ENCODE peak calls at places on chromosomes 7 and 10, in four cellular contexts. R is uterus, L is transverse colon, A is HCT116. D is an unnamed sample.

GRCh38 chr10:43706166-43706565 is 57.5 kb upstream of the ZNF32 start:
- DNase-seq in R (no peak), L (no peak), A (no peak), D (no peak)

GRCh38 chr10:116721991-116722392 is 20.4 kb downstream of the HSPA12A start:
- DNase-seq in L (no peak), R (no peak), A (no peak), D (no peak)

GRCh38 chr10:13717936-13718772 is 131.4 kb downstream of the PRPF18 start:
- DNase-seq in R (peak), A (no peak), L (peak), D (peak)

GRCh38 chr10:14875941-14876340 is 2.7 kb upstream of the SUV39H2 start:
- DNase-seq in R (no peak), L (no peak), A (no peak), D (no peak)

GRCh38 chr7:37332218-37333016 is 116.2 kb downstream of the ELMO1 start:
- DNase-seq in R (no peak), L (no peak), A (no peak), D (no peak)

GRCh38 chr10:120732643-120733313 is 118.4 kb upstream of the WDR11 start:
- DNase-seq in R (no peak), A (no peak), L (no peak), D (peak)

GRCh38 chr10:103416436-103417147 is 20.2 kb downstream of the PDCD11 start:
- DNase-seq in A (peak), L (peak), R (peak), D (no peak)

GRCh38 chr10:110413903-110414562 is 83.7 kb upstream of the DUSP5 start:
- DNase-seq in A (no peak), L (no peak), R (no peak), D (no peak)

GRCh38 chr10:68543004-68543918 is 15.9 kb upstream of the SLC25A16 start:
- DNase-seq in A (peak), L (no peak), R (no peak), D (peak)

GRCh38 chr10:122034149-122034756 is 45.3 kb downstream of the TACC2 start:
- DNase-seq in R (no peak), L (peak), A (no peak), D (no peak)

GRCh38 chr10:67033878-67034277 is 108.0 kb downstream of the LRRTM3 start:
- DNase-seq in L (no peak), R (no peak), A (no peak), D (no peak)

GRCh38 chr7:96202102-96202501 is 119.8 kb downstream of the SLC25A13 start:
- DNase-seq in A (no peak), L (no peak), R (no peak), D (no peak)

GRCh38 chr7:79293655-79294142 is 159.8 kb downstream of the MAGI2 start:
- DNase-seq in L (peak), A (no peak), R (no peak), D (peak)

GRCh38 chr10:104317195-104318095 is 20.8 kb downstream of the ITPRIP start:
- DNase-seq in L (no peak), A (no peak), R (peak), D (no peak)

GRCh38 chr10:123139165-123139520 is 3.4 kb downstream of the HMX3 start:
- DNase-seq in A (no peak), R (no peak), L (no peak), D (no peak)

GRCh38 chr10:10149899-10150298 is 867.8 kb upstream of the CELF2 start:
- DNase-seq in R (no peak), L (no peak), A (no peak), D (no peak)

GRCh38 chr10:117734626-117735405 is 192.3 kb downstream of the EMX2 start:
- DNase-seq in L (no peak), R (no peak), A (no peak), D (no peak)

GRCh38 chr7:17027143-17027802 is 145.5 kb upstream of the AGR3 start:
- DNase-seq in A (no peak), L (no peak), R (no peak), D (no peak)

GRCh38 chr10:3820255-3820654 is 35.2 kb upstream of the KLF6 start:
- DNase-seq in A (no peak), R (no peak), L (no peak), D (no peak)

GRCh38 chr7:112254166-112254565 is 47.7 kb downstream of the ZNF277 start:
- DNase-seq in L (no peak), A (no peak), R (no peak), D (peak)

GRCh38 chr7:148156248-148156647 is 434.3 kb upstream of the C7orf33 start:
- DNase-seq in R (no peak), A (no peak), L (no peak), D (no peak)

GRCh38 chr10:24826022-24826421 is 102.3 kb upstream of the ARHGAP21 start:
- DNase-seq in A (no peak), L (no peak), R (no peak), D (peak)

GRCh38 chr7:151059362-151060112 is at the start of gene SLC4A2:
- DNase-seq in R (peak), A (no peak), L (peak), D (no peak)

GRCh38 chr7:124269774-124270173 is 236.9 kb upstream of the TMEM229A start:
- DNase-seq in R (no peak), A (no peak), L (no peak), D (no peak)

GRCh38 chr7:131905574-131905973 is 349.1 kb upstream of the PODXL start:
- DNase-seq in L (no peak), R (no peak), A (no peak), D (no peak)

GRCh38 chr10:101441539-101442455 is 87.8 kb downstream of the BTRC start:
- DNase-seq in A (peak), R (no peak), L (no peak), D (peak)

GRCh38 chr10:18423058-18423637 is 228.2 kb downstream of the NSUN6 start:
- DNase-seq in R (no peak), A (no peak), L (no peak), D (no peak)

GRCh38 chr10:74836855-74837254 is 10.5 kb downstream of the KAT6B start:
- DNase-seq in A (no peak), L (no peak), R (no peak), D (no peak)

GRCh38 chr7:93601363-93601762 is 26.8 kb upstream of the CALCR start:
- DNase-seq in L (no peak), R (no peak), A (no peak), D (no peak)

GRCh38 chr7:107858280-107858679 is 32.7 kb upstream of the DLD start:
- DNase-seq in R (no peak), A (no peak), L (no peak), D (no peak)

GRCh38 chr7:107854989-107855388 is 36.0 kb upstream of the DLD start:
- DNase-seq in A (no peak), L (no peak), R (no peak), D (no peak)

GRCh38 chr7:107854454-107854853 is 36.5 kb upstream of the DLD start:
- DNase-seq in R (no peak), A (no peak), L (no peak), D (no peak)

GRCh38 chr7:107857541-107857912 is 33.5 kb upstream of the DLD start:
- DNase-seq in A (no peak), L (no peak), R (no peak), D (no peak)

GRCh38 chr7:107856806-107857540 is 34.0 kb upstream of the DLD start:
- DNase-seq in A (no peak), L (peak), R (no peak), D (no peak)
- H3K27ac ChIP-seq in A (no peak), L (peak), R (no peak), D (no peak)

GRCh38 chr10:6114758-6115410 is 26.1 kb downstream of the RBM17 start:
- DNase-seq in A (no peak), L (no peak), R (no peak), D (no peak)
- H3K27ac ChIP-seq in A (no peak), L (no peak), R (peak), D (peak)

GRCh38 chr10:86758231-86759072 is 2.0 kb downstream of the BMPR1A start:
- DNase-seq in L (no peak), A (no peak), R (no peak), D (no peak)
- H3K27ac ChIP-seq in L (peak), A (no peak), R (peak), D (no peak)

GRCh38 chr7:2518101-2518500 is 1.5 kb upstream of the LFNG start:
- DNase-seq in L (peak), R (no peak), A (no peak), D (no peak)
- H3K27ac ChIP-seq in L (no peak), R (peak), A (no peak), D (no peak)

DNA sequence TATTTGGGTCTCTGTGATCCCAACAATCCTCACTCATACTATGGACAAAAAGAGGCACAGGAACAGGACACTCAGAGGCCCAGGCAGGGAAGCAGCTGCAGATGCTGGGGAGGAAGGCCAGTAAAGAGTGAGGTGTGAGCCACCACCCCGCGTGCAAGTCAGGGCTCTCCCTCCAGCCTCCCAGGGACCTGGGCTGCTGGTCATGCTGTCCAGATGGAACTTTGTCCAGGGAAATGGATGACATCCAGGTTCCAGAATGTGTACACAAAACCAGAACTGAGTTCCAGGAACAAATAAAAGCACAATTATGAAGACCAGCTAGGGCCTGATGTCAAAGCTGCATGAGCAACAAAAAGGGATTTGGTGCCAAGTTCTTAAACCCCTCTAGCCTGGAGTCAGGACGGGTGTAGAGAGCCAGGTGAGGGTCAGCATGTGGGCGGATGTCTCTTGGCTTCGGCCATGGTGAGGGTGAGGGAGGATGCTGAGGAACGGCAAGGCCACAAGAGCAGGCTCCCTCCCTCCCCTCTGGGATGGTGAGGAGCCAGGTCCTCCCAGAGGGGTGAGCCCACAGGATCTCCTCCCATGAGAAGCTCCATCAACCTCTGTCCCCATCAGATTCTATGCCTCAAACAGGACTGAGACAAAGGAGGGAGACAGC is 739.7 kb downstream of the PARD3 start:
- DNase-seq in R (peak), L (no peak), A (no peak), D (no peak)
- H3K27ac ChIP-seq in R (no peak), L (no peak), A (no peak), D (no peak)

DNA sequence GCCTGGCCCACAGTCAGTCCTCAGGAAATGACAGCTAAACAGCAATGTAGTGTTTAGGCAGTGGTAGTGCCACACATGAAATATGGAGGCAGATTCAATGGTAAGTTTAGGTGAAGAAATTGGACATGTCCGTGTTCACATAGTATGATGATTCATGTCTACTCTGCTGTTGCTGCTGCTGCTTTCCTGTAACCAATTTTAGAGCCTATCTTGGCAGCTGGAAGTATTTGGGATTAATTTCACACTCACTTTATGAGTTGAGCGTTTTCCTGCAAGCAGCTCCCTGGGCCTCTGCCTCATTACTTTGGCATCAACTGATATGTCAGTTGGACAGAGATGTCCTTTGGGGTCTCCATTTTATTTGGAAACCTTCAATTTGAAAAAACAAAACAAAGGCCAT is 371.2 kb downstream of the BBS9 start:
- DNase-seq in A (no peak), R (no peak), L (no peak), D (no peak)
- H3K27ac ChIP-seq in A (no peak), R (no peak), L (no peak), D (no peak)

GRCh38 chr7:140435252-140435895 is 31.5 kb downstream of the RAB19 start:
- DNase-seq in R (no peak), L (no peak), A (no peak), D (no peak)

GRCh38 chr7:140439359-140439758 is 35.5 kb downstream of the RAB19 start:
- DNase-seq in R (no peak), L (no peak), A (no peak), D (no peak)

GRCh38 chr7:140433396-140433795 is 29.5 kb downstream of the RAB19 start:
- DNase-seq in R (no peak), A (no peak), L (no peak), D (no peak)
- H3K27ac ChIP-seq in R (no peak), A (no peak), L (no peak), D (no peak)

DNA sequence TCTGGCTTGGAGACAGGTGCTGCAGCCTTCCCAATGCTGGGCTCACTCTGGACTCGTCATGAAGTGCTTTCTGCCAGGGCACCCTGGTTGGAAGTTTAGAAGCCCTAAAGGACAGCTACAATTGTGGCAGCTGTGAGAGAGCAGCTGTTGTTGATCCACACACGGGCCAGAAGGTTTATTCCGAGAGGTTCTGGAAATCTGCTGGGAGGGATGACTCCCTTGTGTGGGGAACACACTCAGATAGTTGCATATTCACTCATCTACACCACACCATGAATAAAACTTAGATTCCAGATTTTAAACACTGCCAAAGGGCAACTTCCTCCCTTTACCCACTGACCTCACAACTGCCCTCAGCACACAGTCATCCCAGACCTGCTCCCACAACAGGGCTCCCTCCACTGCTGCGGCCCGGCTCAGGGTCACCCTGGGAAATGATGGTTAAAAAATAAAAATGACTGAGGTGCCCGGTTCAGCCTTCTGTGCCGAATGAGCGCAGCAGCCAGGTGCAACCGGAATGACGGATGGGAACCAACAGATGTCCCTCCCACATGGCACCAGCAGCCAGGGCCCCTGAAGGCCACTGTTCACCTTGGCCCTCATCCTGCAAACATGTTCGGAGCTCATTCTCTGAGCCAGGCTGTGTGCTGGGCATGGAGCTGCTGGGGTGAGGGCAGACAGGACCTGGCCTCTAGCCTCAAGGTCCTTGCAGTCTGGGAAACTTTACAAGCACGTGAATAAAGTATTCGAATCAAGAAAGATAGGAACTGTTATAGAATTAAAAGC is 40.2 kb downstream of the ASB13 start:
- DNase-seq in A (no peak), L (no peak), R (no peak), D (no peak)
- H3K27ac ChIP-seq in A (no peak), L (no peak), R (peak), D (no peak)